ENCODE peak calls at places on chromosome 13, in ten cellular contexts. I, X, G, F, D, C, W, B, U and V are unnamed samples.
A peak's percentile ranks its signal among the peaks of the same experiment; 100 is the strongest.

GRCh38 chr13:102333320-102334181 is 68.3 kb downstream of the FGF14 start:
- DNase-seq in X (no peak), F (no peak), U (no peak), I (no peak), C (no peak), W (no peak), G (peak; percentile 21), B (no peak), D (no peak), V (no peak)

GRCh38 chr13:78241278-78241919 is 322.8 kb upstream of the EDNRB start:
- DNase-seq in F (no peak), C (no peak), G (peak; percentile 78), X (peak; percentile 13), B (peak; percentile 16), W (peak; percentile 13), I (peak; percentile 71), D (no peak), U (no peak), V (no peak)

GRCh38 chr13:106036870-106037269 is 498.6 kb downstream of the EFNB2 start:
- DNase-seq in U (no peak), B (no peak), C (no peak), W (no peak), D (no peak), F (no peak), G (peak; percentile 36), I (peak; percentile 12), X (no peak), V (no peak)

GRCh38 chr13:35767256-35767981 is 290.9 kb upstream of the MAB21L1 start:
- DNase-seq in B (no peak), W (no peak), G (no peak), D (no peak), F (no peak), X (no peak), C (no peak), I (no peak), U (no peak), V (no peak)

GRCh38 chr13:48194392-48194754 is 38.6 kb upstream of the ITM2B start:
- DNase-seq in D (no peak), F (no peak), B (no peak), U (no peak), C (peak; percentile 63), W (no peak), X (no peak), G (no peak), I (no peak), V (no peak)

GRCh38 chr13:112851107-112852046 is 117.6 kb upstream of the MCF2L start:
- DNase-seq in B (no peak), F (no peak), G (no peak), X (no peak), D (no peak), I (no peak), C (no peak), W (no peak), U (no peak), V (peak; percentile 8)

GRCh38 chr13:31875134-31875533 is 135.8 kb downstream of the RXFP2 start:
- DNase-seq in W (no peak), B (no peak), X (no peak), G (no peak), F (no peak), D (no peak), C (no peak), I (no peak), U (no peak), V (no peak)

GRCh38 chr13:51613535-51613934 is 29.3 kb downstream of the WDFY2 start:
- DNase-seq in C (no peak), D (no peak), W (no peak), G (no peak), I (no peak), X (no peak), B (no peak), U (no peak), F (no peak), V (no peak)

GRCh38 chr13:33004454-33004853 is 11.8 kb upstream of the KL start:
- DNase-seq in F (no peak), C (no peak), U (no peak), I (no peak), D (peak; percentile 45), B (peak; percentile 25), G (no peak), W (peak; percentile 58), X (peak; percentile 51), V (no peak)

GRCh38 chr13:21101865-21102576 is 40.6 kb upstream of the LATS2 start:
- DNase-seq in C (no peak), B (no peak), W (no peak), D (no peak), U (no peak), I (no peak), G (no peak), F (no peak), X (no peak), V (no peak)

DNA sequence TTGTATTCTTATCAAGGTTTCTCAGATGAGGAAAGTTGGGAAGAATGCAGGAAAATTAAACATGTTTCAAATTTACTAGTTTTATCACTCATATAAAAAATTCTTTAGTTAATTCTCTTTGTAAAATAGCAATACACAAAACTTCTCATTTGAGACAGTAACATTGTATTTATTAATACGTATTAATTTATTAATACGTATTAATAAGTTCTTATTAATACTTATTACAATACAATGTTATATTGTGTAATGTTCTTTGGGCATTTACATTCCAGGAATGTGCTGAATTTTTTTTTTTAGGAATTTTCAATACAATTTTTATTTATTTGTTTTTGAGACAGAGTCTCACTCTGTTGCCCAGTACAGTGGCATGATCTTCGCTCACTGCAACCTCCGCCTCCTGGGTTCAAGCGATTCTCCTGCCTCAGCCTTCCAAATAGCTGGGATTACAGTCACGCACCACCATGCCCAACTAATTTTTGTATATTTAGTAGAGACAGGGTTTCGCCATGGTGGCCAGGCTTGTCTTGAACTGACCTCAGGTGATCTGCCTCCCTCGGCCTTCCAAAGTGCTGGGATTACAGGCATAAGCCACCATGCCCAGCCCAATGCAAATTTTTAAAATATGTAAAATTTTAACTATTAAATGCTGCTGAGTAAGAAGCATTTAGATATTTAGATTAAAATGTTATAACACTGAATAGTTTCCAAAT is 31.6 kb downstream of the MBNL2 start:
- DNase-seq in X (no peak), C (no peak), F (no peak), U (no peak), B (no peak), G (no peak), D (no peak), W (no peak), I (no peak), V (no peak)
- H3K4me1 ChIP-seq in X (peaks cover 85% of the 10 kb centered on the region), C (peaks cover 65% of the 10 kb centered on the region), F (peaks cover 50% of the 10 kb centered on the region), U (peaks cover 95% of the 10 kb centered on the region), B (peaks cover 69% of the 10 kb centered on the region), G (peaks cover 4% of the 10 kb centered on the region), D (peaks cover 90% of the 10 kb centered on the region), W (peaks cover 88% of the 10 kb centered on the region), I (no peaks in the 10 kb centered on the region), V (peaks cover 61% of the 10 kb centered on the region)

DNA sequence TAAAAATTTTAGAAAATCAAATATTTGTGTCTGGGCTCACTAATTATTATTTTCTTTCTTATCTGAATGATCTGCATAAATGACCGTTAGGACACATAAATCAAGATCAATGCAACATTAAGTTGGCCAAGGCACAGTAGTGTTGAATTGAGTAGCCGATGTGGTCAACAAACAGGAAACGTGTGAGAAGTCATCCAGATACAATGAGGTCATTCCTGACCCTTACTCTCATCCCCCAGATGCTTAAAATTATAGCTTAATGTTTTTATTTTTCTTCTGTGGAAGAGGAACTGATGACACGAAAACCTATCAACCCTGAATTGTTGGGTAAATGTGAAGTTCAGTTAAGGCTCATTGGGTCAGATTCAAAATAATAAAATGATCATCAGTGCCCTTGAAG is 222.9 kb downstream of the RFC3 start:
- DNase-seq in W (no peak), X (no peak), C (no peak), I (no peak), D (no peak), B (no peak), U (no peak), F (no peak), G (no peak), V (no peak)
- H3K27me3 ChIP-seq in W (no peaks in the 10 kb centered on the region), X (no peaks in the 10 kb centered on the region), C (no peaks in the 10 kb centered on the region), I (no peaks in the 10 kb centered on the region), D (no peaks in the 10 kb centered on the region), B (no peaks in the 10 kb centered on the region), U (no peaks in the 10 kb centered on the region), F (no peaks in the 10 kb centered on the region), G (no peaks in the 10 kb centered on the region), V (no peaks in the 10 kb centered on the region)

DNA sequence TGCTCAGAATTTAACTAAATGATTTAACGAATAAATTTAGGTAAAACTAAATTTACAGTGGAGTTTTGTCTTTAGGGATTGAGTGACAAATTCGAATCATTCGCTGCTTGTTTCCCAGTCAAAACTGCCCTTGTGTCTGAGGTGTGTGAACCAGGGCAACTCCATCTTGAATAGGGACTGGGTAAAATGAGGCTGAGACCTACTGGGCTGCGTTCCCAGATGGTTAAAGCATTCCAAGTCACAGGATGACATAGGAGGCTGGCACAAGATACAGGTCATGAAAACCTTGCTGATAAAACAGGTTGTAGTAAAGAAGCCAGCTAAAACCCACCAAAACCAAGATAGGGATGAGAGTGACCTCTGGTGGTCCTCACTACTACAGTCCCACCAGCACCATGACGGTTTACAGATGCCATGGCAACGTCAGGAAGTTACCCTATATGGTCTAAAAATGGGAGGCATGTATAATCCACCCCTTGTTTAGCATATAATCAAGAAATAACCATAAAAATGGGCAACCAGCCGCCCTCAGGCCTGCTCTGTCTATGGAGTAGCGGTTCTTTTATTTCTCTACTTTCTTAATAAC is 10.2 kb upstream of the ANKRD10 start:
- DNase-seq in D (no peak), I (peak; percentile 50), G (peak; percentile 55), X (no peak), W (no peak), U (no peak), C (no peak), F (no peak), B (no peak), V (no peak)
- TF ChIP-seq CTCF in D (peak; percentile 32), I (peak; percentile 20), G (peak; percentile 67), X (no peak), W (peak; percentile 32), U (no peak), C (no peak), F (no peak), B (no peak), V (peak; percentile 42)

GRCh38 chr13:43077446-43077845 is 54.1 kb downstream of the DNAJC15 start:
- DNase-seq in C (no peak), F (no peak), G (peak; percentile 43), I (no peak), D (no peak), B (no peak), X (no peak), U (no peak), W (no peak), V (no peak)

GRCh38 chr13:43080199-43080598 is 56.8 kb downstream of the DNAJC15 start:
- DNase-seq in W (no peak), I (no peak), G (no peak), U (no peak), D (no peak), C (no peak), X (no peak), F (no peak), B (no peak), V (no peak)

GRCh38 chr13:43079392-43079931 is 56.1 kb downstream of the DNAJC15 start:
- DNase-seq in C (no peak), I (no peak), B (no peak), F (no peak), X (no peak), U (no peak), W (no peak), D (no peak), G (no peak), V (no peak)

GRCh38 chr13:43078399-43078798 is 55.0 kb downstream of the DNAJC15 start:
- DNase-seq in F (no peak), U (no peak), C (no peak), X (no peak), W (no peak), B (no peak), D (no peak), G (no peak), I (no peak), V (no peak)

GRCh38 chr13:43077906-43078305 is 54.5 kb downstream of the DNAJC15 start:
- DNase-seq in D (no peak), I (peak; percentile 42), W (no peak), G (peak; percentile 56), C (no peak), B (no peak), F (no peak), X (no peak), U (no peak), V (no peak)
- H3K4me1 ChIP-seq in D (no peaks in the 10 kb centered on the region), I (peaks cover 20% of the 10 kb centered on the region), W (peaks cover 42% of the 10 kb centered on the region), G (peaks cover 45% of the 10 kb centered on the region), C (no peaks in the 10 kb centered on the region), B (peaks cover 25% of the 10 kb centered on the region), F (no peaks in the 10 kb centered on the region), X (peaks cover 39% of the 10 kb centered on the region), U (no peaks in the 10 kb centered on the region), V (no peaks in the 10 kb centered on the region)